ENCODE peak calls at places on chromosomes 16 and 17, in seven cellular contexts. V is lung, A is body of pancreas, I is A549, H is thoracic aorta, K is BJ, U is stomach. G is an unnamed sample.

GRCh38 chr16:57795431-57795878 is 6.8 kb downstream of the KIFC3 start:
- DNase-seq in V (peak; percentile 60), A (peak; percentile 82), I (peak; percentile 89), H (no peak), K (no peak), U (peak; percentile 73), G (no peak)

GRCh38 chr17:75762513-75763268 is 2.3 kb downstream of the GALK1 start:
- DNase-seq in V (no peak), A (no peak), I (no peak), H (no peak), K (no peak), U (no peak), G (no peak)

GRCh38 chr17:57092779-57093178 is 7.7 kb downstream of the AKAP1 start:
- DNase-seq in V (no peak), A (no peak), I (no peak), H (peak; percentile 66), K (no peak), U (no peak), G (no peak)

GRCh38 chr16:79370736-79371135 is 229.8 kb downstream of the MAF start:
- DNase-seq in V (no peak), A (no peak), I (no peak), H (no peak), K (no peak), U (no peak), G (no peak)

GRCh38 chr17:64442550-64442971 is 6.4 kb upstream of the MILR1 start:
- DNase-seq in V (no peak), A (no peak), I (peak; percentile 55), H (no peak), K (no peak), U (no peak), G (no peak)

GRCh38 chr16:89957214-89957785 is 8.7 kb downstream of the DEF8 start:
- DNase-seq in V (no peak), A (no peak), I (no peak), H (no peak), K (no peak), U (no peak), G (no peak)

GRCh38 chr17:45335721-45336120 is 18.9 kb upstream of the MAP3K14 start:
- DNase-seq in V (no peak), A (no peak), I (no peak), H (no peak), K (no peak), U (no peak), G (peak; percentile 24)

GRCh38 chr16:27431773-27432599 is 30.0 kb downstream of the IL21R start:
- DNase-seq in V (peak; percentile 17), A (no peak), I (no peak), H (no peak), K (no peak), U (peak; percentile 21), G (peak; percentile 55)

GRCh38 chr17:50316016-50316587 is 29.8 kb upstream of the XYLT2 start:
- DNase-seq in V (no peak), A (no peak), I (no peak), H (no peak), K (no peak), U (no peak), G (no peak)

GRCh38 chr17:36721560-36722120 is 120.3 kb downstream of the MRM1 start:
- DNase-seq in V (no peak), A (no peak), I (no peak), H (no peak), K (no peak), U (no peak), G (no peak)

GRCh38 chr16:11613381-11614303 is 26.9 kb upstream of the LITAF start:
- DNase-seq in V (peak; percentile 71), A (peak; percentile 34), I (no peak), H (no peak), K (no peak), U (peak; percentile 69), G (no peak)

GRCh38 chr16:51577621-51578303 is 426.7 kb upstream of the SALL1 start:
- DNase-seq in V (no peak), A (no peak), I (peak; percentile 20), H (no peak), K (no peak), U (no peak), G (no peak)

GRCh38 chr17:35612924-35613521 is 25.9 kb downstream of the AP2B1 start:
- DNase-seq in V (no peak), A (peak; percentile 73), I (peak; percentile 68), H (no peak), K (no peak), U (peak; percentile 44), G (no peak)

GRCh38 chr17:73286863-73287296 is 24.9 kb downstream of the CDC42EP4 start:
- DNase-seq in V (no peak), A (no peak), I (no peak), H (no peak), K (no peak), U (no peak), G (no peak)

GRCh38 chr17:350706-351435 is 1.7 kb downstream of the RPH3AL start:
- DNase-seq in V (peak; percentile 87), A (peak; percentile 78), I (peak; percentile 96), H (no peak), K (no peak), U (peak; percentile 76), G (no peak)

GRCh38 chr16:47990676-47991075 is 165.1 kb downstream of the ABCC12 start:
- DNase-seq in V (no peak), A (no peak), I (no peak), H (no peak), K (no peak), U (no peak), G (no peak)

GRCh38 chr16:11078812-11079459 is 134.6 kb downstream of the CLEC16A start:
- DNase-seq in V (no peak), A (peak; percentile 22), I (no peak), H (no peak), K (peak; percentile 83), U (no peak), G (no peak)

GRCh38 chr17:38918129-38918913 is 7.1 kb upstream of the LASP1NB start:
- DNase-seq in V (no peak), A (no peak), I (no peak), H (no peak), K (no peak), U (peak; percentile 24), G (peak; percentile 35)

GRCh38 chr17:77810536-77810935 is 148.0 kb upstream of the TNRC6C start:
- DNase-seq in V (no peak), A (no peak), I (no peak), H (no peak), K (no peak), U (no peak), G (peak; percentile 87)

GRCh38 chr16:53159781-53160436 is 105.1 kb downstream of the CHD9 start:
- DNase-seq in V (no peak), A (no peak), I (peak; percentile 63), H (no peak), K (no peak), U (no peak), G (no peak)

GRCh38 chr16:74257061-74257460 is 39.6 kb upstream of the PSMD7 start:
- DNase-seq in V (no peak), A (no peak), I (no peak), H (no peak), K (no peak), U (no peak), G (no peak)
- TF ChIP-seq CTCF in V (no peak), A (no peak), I (no peak), H (no peak), K (no peak), U (no peak), G (no peak)

DNA sequence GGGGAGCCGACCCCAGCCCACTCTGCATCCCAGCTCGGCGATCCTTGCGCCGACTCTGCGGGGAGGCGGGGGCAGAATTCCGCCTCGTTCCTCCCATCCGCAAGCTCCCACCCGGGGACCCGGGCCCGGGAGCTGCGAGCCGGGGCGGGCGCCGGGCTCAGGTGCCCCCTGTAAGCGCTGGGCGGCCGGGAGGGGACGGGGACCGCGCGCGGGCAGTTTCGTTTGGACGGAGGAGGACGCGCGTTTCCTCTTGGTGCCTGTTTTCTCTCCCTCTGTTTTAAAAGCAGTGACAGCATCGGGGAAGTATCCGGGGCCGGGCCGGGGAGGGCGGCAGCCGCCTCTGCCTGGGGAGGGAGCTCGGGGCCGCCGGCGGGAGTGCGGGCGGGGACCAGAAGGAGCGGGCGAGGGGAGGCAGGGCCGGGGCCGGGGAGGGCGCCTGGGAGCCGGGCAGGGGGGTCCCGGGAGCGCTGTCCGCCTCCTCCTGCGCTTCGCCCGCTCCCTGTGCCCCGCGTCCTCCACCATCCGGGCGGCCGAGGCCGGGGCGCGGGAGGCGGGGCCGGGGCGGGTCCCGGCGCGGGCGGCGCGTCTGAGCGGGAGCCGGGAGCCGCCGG is 57.0 kb downstream of the RAP1GAP2 start:
- DNase-seq in V (peak; percentile 46), A (peak; percentile 72), I (peak; percentile 63), H (peak; percentile 25), K (no peak), U (peak; percentile 68), G (no peak)
- H3K4me3 ChIP-seq in V (peak overlapping the region; percentile 33), A (peak overlapping the region; percentile 25), I (peak overlapping the region; percentile 72), H (peak overlapping the region; percentile 88), K (peak overlapping the region; percentile 67), U (peak overlapping the region; percentile 74), G (peak overlapping the region; percentile 88)

GRCh38 chr17:79924639-79924976 is 85.4 kb upstream of the CBX4 start:
- DNase-seq in V (no peak), A (no peak), I (no peak), H (no peak), K (no peak), U (no peak), G (no peak)

GRCh38 chr17:79925242-79925957 is 86.2 kb upstream of the CBX4 start:
- DNase-seq in V (peak; percentile 79), A (peak; percentile 87), I (peak; percentile 69), H (no peak), K (no peak), U (peak; percentile 91), G (no peak)

GRCh38 chr17:79926002-79926307 is 86.7 kb upstream of the CBX4 start:
- DNase-seq in V (no peak), A (no peak), I (no peak), H (no peak), K (no peak), U (no peak), G (no peak)

GRCh38 chr17:79922798-79923197 is 83.6 kb upstream of the CBX4 start:
- DNase-seq in V (no peak), A (no peak), I (no peak), H (no peak), K (no peak), U (no peak), G (no peak)

DNA sequence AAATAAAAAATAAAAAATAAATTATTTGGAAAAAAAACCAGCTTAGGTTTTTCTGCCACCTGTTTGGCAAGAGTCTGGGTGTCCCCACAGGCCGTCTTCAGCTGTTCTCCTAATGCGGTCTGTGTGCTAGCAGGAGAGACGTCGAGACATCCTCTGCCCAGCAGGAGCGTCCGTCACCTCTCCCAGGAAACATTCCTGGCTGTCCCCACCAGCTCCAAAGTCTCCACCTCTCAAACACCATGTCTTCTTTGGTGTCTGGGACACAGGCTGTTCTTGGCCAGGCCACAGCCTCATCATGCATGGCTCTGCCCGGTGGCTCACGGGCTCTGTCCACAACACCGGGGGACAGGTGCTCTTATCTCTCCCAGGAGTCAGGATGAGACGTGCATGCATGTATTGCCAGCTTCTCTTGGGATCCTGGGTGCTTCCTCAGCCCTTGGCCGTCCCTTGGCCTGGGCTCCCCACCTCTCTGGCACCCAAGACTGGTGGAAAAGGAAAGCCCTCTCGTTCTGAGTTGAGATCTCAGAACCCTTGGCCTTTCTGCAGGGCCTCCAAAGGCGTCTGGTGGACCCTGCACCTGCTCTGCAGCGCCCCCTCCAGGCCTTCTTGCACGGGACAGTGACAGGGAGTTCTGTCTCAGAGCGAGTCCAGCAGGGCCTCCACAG is 84.9 kb upstream of the CBX4 start:
- DNase-seq in V (no peak), A (peak; percentile 57), I (peak; percentile 77), H (no peak), K (no peak), U (peak; percentile 70), G (no peak)
- TF ChIP-seq CTCF in V (no peak), A (peak; percentile 26), I (peak; percentile 46), H (no peak), K (peak; percentile 46), U (peak; percentile 39), G (peak; percentile 17)

GRCh38 chr16:2033057-2033911 is 6.6 kb downstream of the NHERF2 start:
- DNase-seq in V (no peak), A (peak; percentile 42), I (peak; percentile 65), H (peak; percentile 36), K (peak; percentile 16), U (peak; percentile 64), G (peak; percentile 93)
- H3K4me3 ChIP-seq in V (peak overlapping the region; percentile 66), A (no peak overlapping the region), I (peak overlapping the region; percentile 25), H (peak overlapping the region; percentile 65), K (peak overlapping the region; percentile 47), U (peak overlapping the region; percentile 39), G (peak overlapping the region; percentile 70)